ENCODE peak calls at places on chromosomes 4 and X, in four cellular contexts. A, L, G and F are unnamed samples.
A peak's percentile ranks its signal among the peaks of the same experiment; 100 is the strongest.

GRCh38 chrX:85963736-85964135 is 83.6 kb downstream of the CHM start:
- DNase-seq in G (no peak), L (peak; percentile 90), A (no peak), F (no peak)

GRCh38 chr4:336893-337142 is 796 bp upstream of the ZNF141 start:
- DNase-seq in A (no peak), G (no peak), L (no peak), F (no peak)

GRCh38 chrX:65745992-65746391 is 78.5 kb downstream of the MSN start:
- DNase-seq in L (peak; percentile 10), A (no peak), G (no peak), F (no peak)

GRCh38 chr4:156346959-156347385 is 393.3 kb upstream of the CTSO start:
- DNase-seq in L (no peak), A (no peak), G (no peak), F (no peak)

GRCh38 chrX:69024931-69025330 is 140.3 kb downstream of the PJA1 start:
- DNase-seq in L (peak; percentile 76), A (no peak), G (no peak), F (no peak)

GRCh38 chr4:25451676-25452075 is 74.6 kb downstream of the ANAPC4 start:
- DNase-seq in L (no peak), G (no peak), A (no peak), F (no peak)

GRCh38 chr4:38715076-38715475 is 51.1 kb downstream of the KLF3 start:
- DNase-seq in A (no peak), L (no peak), G (no peak), F (no peak)

GRCh38 chrX:23756165-23756564 is 13.1 kb upstream of the ACOT9 start:
- DNase-seq in G (peak; percentile 46), A (peak; percentile 24), L (peak; percentile 60), F (no peak)

GRCh38 chr4:37976991-37977470 is 16.8 kb downstream of the PTTG2 start:
- DNase-seq in G (peak; percentile 61), L (peak; percentile 71), A (peak; percentile 63), F (peak; percentile 84)

GRCh38 chrX:130110379-130111219 is at the start of gene ELF4:
- DNase-seq in A (peak; percentile 40), G (no peak), L (peak; percentile 55), F (no peak)

GRCh38 chrX:109472939-109473713 is 8.8 kb downstream of the GUCY2F start:
- DNase-seq in G (peak; percentile 2), L (peak; percentile 7), A (no peak), F (no peak)

GRCh38 chrX:112731793-112732192 is 52.1 kb upstream of the LHFPL1 start:
- DNase-seq in G (no peak), A (no peak), L (peak; percentile 12), F (no peak)

GRCh38 chr4:48315728-48316630 is 25.4 kb upstream of the SLAIN2 start:
- DNase-seq in L (peak; percentile 77), A (no peak), G (peak; percentile 46), F (no peak)

GRCh38 chr4:10396181-10396580 is 61.0 kb downstream of the ZNF518B start:
- DNase-seq in G (no peak), L (no peak), A (no peak), F (no peak)

GRCh38 chrX:54807524-54808108 is at the start of gene MAGED2:
- DNase-seq in L (peak; percentile 39), A (peak; percentile 27), G (peak; percentile 5), F (no peak)

GRCh38 chr4:52684896-52685295 is 25.8 kb upstream of the USP46 start:
- DNase-seq in A (no peak), L (no peak), G (no peak), F (no peak)

GRCh38 chr4:27616166-27616565 is 755.5 kb downstream of the STIM2 start:
- DNase-seq in L (no peak), G (no peak), A (no peak), F (no peak)

GRCh38 chr4:88960576-88960975 is 96.4 kb downstream of the FAM13A start:
- DNase-seq in L (no peak), A (no peak), G (no peak), F (no peak)

GRCh38 chrX:154515803-154516654 is at the start of gene FAM3A:
- DNase-seq in L (peak; percentile 90), A (peak; percentile 87), G (peak; percentile 73), F (peak; percentile 91)

GRCh38 chr4:56149601-56150000 is 200.9 kb downstream of the CEP135 start:
- DNase-seq in G (no peak), A (no peak), L (peak; percentile 67), F (no peak)